ENCODE peak calls at places on chromosomes 11 and 22, in nine cellular contexts. I is SJSA1; B is foreskin fibroblast; A is CD8-positive, alpha-beta T cell; G is prostate gland; O is colonic mucosa; H is right lobe of liver; M is keratinocyte; D is neuronal stem cell. X is an unnamed sample.

GRCh38 chr11:133833899-133834296 is 11.4 kb downstream of the SPATA19 start:
- DNase-seq in D (no peak), M (no peak), I (no peak), A (no peak), B (no peak), H (no peak), O (no peak), G (no peak), X (no peak)

GRCh38 chr11:17504330-17505107 is 27.9 kb upstream of the ABCC8 start:
- DNase-seq in B (peak), G (peak), A (peak), D (peak), O (peak), M (peak), H (peak), I (peak), X (no peak)

GRCh38 chr11:86152006-86152862 is 83.3 kb upstream of the PICALM start:
- DNase-seq in O (no peak), G (no peak), A (no peak), D (no peak), I (no peak), H (no peak), M (peak), B (peak), X (no peak)

GRCh38 chr22:42820075-42820763 is 36.9 kb downstream of the ARFGAP3 start:
- DNase-seq in B (peak), A (no peak), H (no peak), M (no peak), I (peak), D (no peak), O (no peak), G (no peak), X (peak)

GRCh38 chr11:65651589-65652510 is 10.9 kb downstream of the RELA start:
- DNase-seq in G (peak), O (peak), H (no peak), I (peak), M (no peak), B (peak), A (no peak), D (no peak), X (no peak)

GRCh38 chr11:122141757-122142156 is 25.7 kb upstream of the BLID start:
- DNase-seq in H (no peak), D (no peak), A (no peak), I (no peak), M (no peak), B (no peak), G (no peak), O (no peak), X (no peak)

GRCh38 chr11:9075441-9076000 is 15.9 kb downstream of the SCUBE2 start:
- DNase-seq in M (no peak), B (no peak), H (no peak), G (no peak), O (no peak), A (no peak), D (no peak), I (no peak), X (no peak)

GRCh38 chr11:78808903-78809302 is 234.2 kb upstream of the NARS2 start:
- DNase-seq in O (peak), G (no peak), B (no peak), H (no peak), M (no peak), D (no peak), A (no peak), I (no peak), X (no peak)

GRCh38 chr11:69471329-69472052 is 10.0 kb upstream of the LINC01488 start:
- DNase-seq in O (no peak), A (no peak), I (no peak), H (no peak), D (peak), G (no peak), B (no peak), M (no peak), X (no peak)

GRCh38 chr11:75836422-75836821 is 21.4 kb downstream of the UVRAG start:
- DNase-seq in B (no peak), M (no peak), H (no peak), I (no peak), G (no peak), A (no peak), O (no peak), D (no peak), X (no peak)

GRCh38 chr22:49869855-49870712 is 16.4 kb downstream of the ZBED4 start:
- DNase-seq in H (no peak), B (no peak), I (no peak), A (no peak), M (no peak), O (no peak), D (no peak), G (no peak), X (no peak)

GRCh38 chr22:42743501-42743991 is 22.9 kb upstream of the A4GALT start:
- DNase-seq in H (no peak), M (no peak), G (peak), A (no peak), O (peak), B (peak), I (peak), D (no peak), X (peak)

GRCh38 chr11:44931466-44931865 is 19.2 kb downstream of the TP53I11 start:
- DNase-seq in M (no peak), O (no peak), A (no peak), H (no peak), B (no peak), D (no peak), G (no peak), I (no peak), X (no peak)

GRCh38 chr11:131754671-131755070 is 384.3 kb downstream of the NTM start:
- DNase-seq in D (no peak), B (peak), I (no peak), O (no peak), G (no peak), A (no peak), H (no peak), M (no peak), X (no peak)

GRCh38 chr11:95297680-95298452 is 66.9 kb upstream of the SESN3 start:
- DNase-seq in B (no peak), A (no peak), I (no peak), O (no peak), H (no peak), M (no peak), D (no peak), G (no peak), X (no peak)

GRCh38 chr22:49960159-49960966 is at the start of gene PIM3:
- DNase-seq in H (peak), I (peak), D (peak), B (peak), G (peak), A (peak), M (peak), O (peak), X (peak)

GRCh38 chr11:28296426-28296825 is 188.2 kb downstream of the METTL15 start:
- DNase-seq in B (no peak), I (no peak), O (no peak), H (no peak), G (no peak), M (no peak), D (no peak), A (no peak), X (no peak)

GRCh38 chr22:20015971-20016733 is 471 bp downstream of the ARVCF start:
- DNase-seq in B (peak), G (no peak), D (no peak), I (no peak), M (no peak), A (no peak), O (peak), H (peak), X (no peak)

GRCh38 chr11:129538323-129538722 is 162.7 kb downstream of the BARX2 start:
- DNase-seq in I (no peak), D (no peak), G (peak), B (no peak), H (no peak), M (no peak), A (no peak), O (no peak), X (no peak)

GRCh38 chr22:36253523-36254490 is 874 bp downstream of the APOL1 start:
- DNase-seq in G (peak), D (no peak), M (no peak), A (no peak), B (peak), I (no peak), O (no peak), H (no peak), X (no peak)
- H3K4me3 ChIP-seq in G (peak), D (no peak), M (peak), A (peak), B (no peak), I (peak), O (peak), H (peak), X (no peak)

GRCh38 chr11:13862845-13863392 is 99.6 kb upstream of the SPON1 start:
- DNase-seq in D (no peak), A (no peak), G (no peak), O (no peak), M (no peak), I (no peak), B (no peak), H (no peak), X (no peak)

GRCh38 chr11:13869404-13869886 is 93.1 kb upstream of the SPON1 start:
- DNase-seq in M (no peak), A (no peak), I (no peak), H (no peak), B (no peak), G (no peak), D (no peak), O (no peak), X (no peak)

GRCh38 chr11:13874596-13874995 is 87.9 kb upstream of the SPON1 start:
- DNase-seq in I (no peak), H (no peak), O (no peak), A (no peak), G (no peak), B (no peak), D (no peak), M (no peak), X (no peak)

GRCh38 chr11:13868710-13869403 is 93.7 kb upstream of the SPON1 start:
- DNase-seq in M (peak), I (no peak), O (no peak), D (no peak), A (no peak), B (peak), G (no peak), H (no peak), X (no peak)
- H3K4me3 ChIP-seq in M (no peak), I (no peak), O (no peak), D (no peak), A (no peak), B (no peak), G (no peak), H (no peak), X (no peak)

GRCh38 chr11:48052183-48053040 is 72.1 kb downstream of the PTPRJ start:
- DNase-seq in B (peak), H (no peak), G (peak), O (no peak), I (peak), M (no peak), A (no peak), D (no peak), X (no peak)
- H3K4me3 ChIP-seq in B (no peak), H (no peak), G (no peak), O (no peak), I (no peak), M (no peak), A (no peak), D (no peak), X (no peak)

GRCh38 chr22:23266780-23267179 is 86.5 kb downstream of the BCR start:
- DNase-seq in M (no peak), D (no peak), B (no peak), I (no peak), H (no peak), O (no peak), G (no peak), A (no peak), X (no peak)

GRCh38 chr22:23269441-23270211 is 89.3 kb downstream of the BCR start:
- DNase-seq in B (no peak), D (no peak), G (no peak), M (no peak), A (no peak), H (no peak), O (no peak), I (no peak), X (no peak)

GRCh38 chr22:23268877-23269276 is 88.6 kb downstream of the BCR start:
- DNase-seq in H (no peak), I (no peak), D (no peak), G (no peak), A (no peak), M (no peak), B (no peak), O (no peak), X (no peak)

GRCh38 chr22:23267225-23268043 is 87.1 kb downstream of the BCR start:
- DNase-seq in O (no peak), D (no peak), A (no peak), M (no peak), G (no peak), B (no peak), I (no peak), H (no peak), X (no peak)

DNA sequence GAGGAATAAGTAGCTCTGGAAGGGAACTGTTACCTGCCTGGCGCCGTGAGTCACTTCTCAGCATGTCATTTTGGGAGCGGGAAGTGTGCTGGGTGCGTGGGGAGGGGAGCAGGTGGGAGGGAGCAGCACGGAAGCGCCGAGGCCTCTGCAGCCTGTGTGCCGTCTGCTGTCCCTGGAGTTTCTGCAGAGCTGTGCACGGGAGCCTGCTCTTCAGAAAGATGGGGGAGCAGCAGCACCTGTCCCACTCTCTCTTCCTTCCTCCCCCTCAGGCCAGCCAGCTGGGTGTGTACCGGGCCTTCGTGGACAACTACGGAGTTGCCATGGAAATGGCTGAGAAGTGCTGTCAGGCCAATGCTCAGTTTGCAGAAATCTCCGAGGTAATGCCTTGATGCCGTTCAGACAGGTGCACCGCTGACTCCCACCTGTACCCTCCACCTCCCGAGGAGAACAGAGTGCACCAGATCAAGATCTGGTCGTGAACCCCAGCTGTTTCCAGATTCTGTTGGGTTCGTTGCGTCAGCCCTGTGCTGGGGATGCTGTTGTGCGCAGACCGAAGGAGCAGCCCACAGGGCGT is 87.9 kb downstream of the BCR start:
- DNase-seq in I (no peak), B (no peak), H (no peak), A (no peak), G (no peak), O (no peak), D (no peak), M (no peak), X (no peak)
- H3K4me3 ChIP-seq in I (no peak), B (no peak), H (no peak), A (no peak), G (no peak), O (no peak), D (no peak), M (no peak), X (no peak)

DNA sequence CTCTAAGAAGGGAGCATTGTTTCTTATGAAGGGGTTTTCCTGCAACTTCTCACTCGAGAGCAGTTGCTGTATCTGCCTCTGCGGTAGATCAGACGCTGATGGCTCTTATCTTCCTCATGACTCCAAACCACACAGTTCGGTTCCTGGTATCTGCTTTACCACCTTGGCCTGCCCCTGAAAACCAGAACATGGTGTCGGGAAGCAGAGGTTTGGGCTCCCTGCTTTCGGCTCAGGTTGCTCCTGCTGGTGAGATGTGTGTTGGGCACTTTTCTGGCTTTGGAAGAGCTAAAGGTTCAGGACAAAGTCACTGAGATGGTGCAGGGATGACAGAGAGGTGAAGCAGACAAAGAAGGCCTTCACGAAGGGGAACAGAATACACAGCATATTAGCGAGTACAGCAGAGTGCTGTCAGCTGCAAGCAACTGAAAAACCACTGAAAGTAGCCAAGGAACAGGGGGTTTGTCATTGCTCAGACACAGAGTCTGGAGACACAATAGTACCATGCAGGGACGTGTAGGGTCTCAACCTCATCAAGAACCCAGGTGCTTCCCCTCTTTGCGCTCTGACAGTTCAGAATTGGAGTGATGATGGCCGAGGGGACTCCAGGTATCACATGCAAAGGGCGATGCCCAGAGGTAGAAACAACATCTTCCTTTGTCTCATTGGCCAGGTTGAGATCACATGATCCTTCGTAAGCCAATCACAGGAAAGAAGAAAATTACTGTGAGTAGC is 11.9 kb upstream of the CSF2RB start:
- DNase-seq in D (no peak), O (no peak), H (no peak), M (no peak), B (no peak), I (no peak), A (no peak), G (no peak), X (no peak)
- H3K4me3 ChIP-seq in D (no peak), O (no peak), H (no peak), M (no peak), B (no peak), I (no peak), A (no peak), G (no peak), X (no peak)

GRCh38 chr11:116930177-116930576 is 92.8 kb upstream of the APOA1 start:
- DNase-seq in G (no peak), A (peak), H (no peak), D (no peak), M (no peak), I (no peak), O (peak), B (peak), X (no peak)

GRCh38 chr11:116930586-116930985 is 93.2 kb upstream of the APOA1 start:
- DNase-seq in D (no peak), B (no peak), I (no peak), M (no peak), H (no peak), O (no peak), G (no peak), A (no peak), X (no peak)

GRCh38 chr11:116932182-116932581 is 94.8 kb upstream of the APOA1 start:
- DNase-seq in H (no peak), O (no peak), M (no peak), G (no peak), I (no peak), A (no peak), D (no peak), B (no peak), X (no peak)

GRCh38 chr11:116929393-116930090 is 92.1 kb upstream of the APOA1 start:
- DNase-seq in H (no peak), B (no peak), G (no peak), M (no peak), D (no peak), A (no peak), I (no peak), O (no peak), X (no peak)

GRCh38 chr11:116931206-116931953 is 94.0 kb upstream of the APOA1 start:
- DNase-seq in O (no peak), A (no peak), H (no peak), M (peak), G (no peak), I (no peak), B (no peak), D (no peak), X (no peak)
- H3K4me3 ChIP-seq in O (no peak), A (peak), H (no peak), M (peak), G (no peak), I (no peak), B (no peak), D (no peak), X (no peak)

GRCh38 chr22:29482253-29482652 is 2.2 kb downstream of the NEFH start:
- DNase-seq in H (no peak), D (no peak), B (no peak), M (no peak), I (no peak), O (no peak), A (no peak), G (no peak), X (no peak)

GRCh38 chr22:29480262-29480511 is 169 bp downstream of the NEFH start:
- DNase-seq in I (no peak), G (no peak), A (no peak), O (no peak), H (no peak), D (no peak), M (no peak), B (no peak), X (no peak)

GRCh38 chr22:29480512-29481264 is 670 bp downstream of the NEFH start:
- DNase-seq in M (no peak), A (no peak), H (no peak), O (no peak), B (peak), I (no peak), D (no peak), G (no peak), X (no peak)

GRCh38 chr22:29482726-29483125 is 2.7 kb downstream of the NEFH start:
- DNase-seq in O (no peak), I (no peak), G (no peak), B (no peak), A (no peak), M (no peak), H (no peak), D (no peak), X (no peak)

GRCh38 chr22:29481265-29482000 is 1.4 kb downstream of the NEFH start:
- DNase-seq in G (no peak), H (no peak), I (no peak), A (no peak), M (no peak), O (no peak), D (no peak), B (peak), X (no peak)
- H3K4me3 ChIP-seq in G (peak), H (no peak), I (no peak), A (no peak), M (no peak), O (no peak), D (peak), B (peak), X (peak)